ENCODE peak calls at places on chromosome 13, in eight cellular contexts. Q is neural progenitor cell, X is AG04449, J is lower lobe of right lung, L is cardiac fibroblast, Y is NB4, T is Peyer's patch, P is pancreas. U is an unnamed sample.
A peak's percentile ranks its signal among the peaks of the same experiment; 100 is the strongest.

GRCh38 chr13:52348983-52349780 is 56.8 kb downstream of the THSD1 start:
- DNase-seq in Q (no peak), J (no peak), L (peak; percentile 79), X (no peak), Y (peak; percentile 37), P (no peak), T (no peak), U (no peak)

GRCh38 chr13:107271226-107271625 is 703.3 kb upstream of the ARGLU1 start:
- DNase-seq in Q (peak; percentile 76), J (no peak), L (peak; percentile 10), T (no peak), Y (peak; percentile 46), P (no peak), X (no peak), U (no peak)

GRCh38 chr13:99931462-99931861 is 40.1 kb downstream of the ZIC5 start:
- DNase-seq in L (no peak), J (no peak), P (no peak), Q (no peak), Y (no peak), T (no peak), X (no peak), U (no peak)

GRCh38 chr13:82758056-82758455 is 1124.2 kb downstream of the SLITRK1 start:
- DNase-seq in L (peak; percentile 9), Q (peak; percentile 41), X (no peak), P (no peak), Y (peak; percentile 40), J (no peak), T (no peak), U (no peak)

GRCh38 chr13:101209206-101209893 is 207.0 kb downstream of the NALCN start:
- DNase-seq in J (no peak), P (no peak), L (no peak), T (no peak), X (no peak), Y (no peak), Q (no peak), U (no peak)

GRCh38 chr13:80835902-80836301 is 495.0 kb upstream of the SPRY2 start:
- DNase-seq in P (no peak), X (no peak), J (no peak), T (no peak), L (no peak), Q (no peak), Y (no peak), U (no peak)

GRCh38 chr13:105441406-105441805 is 1094.1 kb downstream of the EFNB2 start:
- DNase-seq in T (no peak), L (peak; percentile 31), Q (no peak), Y (no peak), P (no peak), X (no peak), J (no peak), U (no peak)

GRCh38 chr13:46516624-46517318 is 36.2 kb upstream of the LRCH1 start:
- DNase-seq in J (no peak), Y (no peak), T (no peak), L (peak; percentile 45), X (no peak), Q (peak; percentile 47), P (no peak), U (no peak)

GRCh38 chr13:111994578-111994977 is 72.4 kb upstream of the SOX1 start:
- DNase-seq in P (no peak), T (no peak), Q (no peak), L (no peak), J (no peak), Y (no peak), X (no peak), U (no peak)

GRCh38 chr13:111967572-111968201 is 99.3 kb upstream of the SOX1 start:
- DNase-seq in T (no peak), Y (no peak), Q (no peak), J (no peak), X (no peak), L (no peak), P (no peak), U (peak; percentile 73)

GRCh38 chr13:113604186-113604585 is 19.6 kb downstream of the TFDP1 start:
- DNase-seq in L (no peak), Q (no peak), P (no peak), J (no peak), X (no peak), Y (no peak), T (no peak), U (no peak)

GRCh38 chr13:30924321-30924720 is 8.1 kb upstream of the TEX26 start:
- DNase-seq in L (no peak), T (no peak), P (no peak), Q (no peak), Y (no peak), X (no peak), J (no peak), U (no peak)

GRCh38 chr13:113905018-113905417 is 41.1 kb upstream of the GAS6 start:
- DNase-seq in Q (no peak), P (no peak), J (no peak), L (no peak), T (no peak), Y (no peak), X (no peak), U (no peak)

GRCh38 chr13:88303157-88303556 is 632.0 kb downstream of the SLITRK5 start:
- DNase-seq in T (no peak), P (no peak), Q (no peak), Y (no peak), X (no peak), L (no peak), J (no peak), U (no peak)

GRCh38 chr13:100789968-100790367 is 115.4 kb upstream of the TMTC4 start:
- DNase-seq in P (no peak), X (no peak), T (no peak), L (peak; percentile 2), Y (no peak), Q (no peak), J (no peak), U (no peak)

GRCh38 chr13:107466326-107466725 is 749.0 kb downstream of the LIG4 start:
- DNase-seq in Q (no peak), Y (no peak), X (no peak), L (peak; percentile 21), T (no peak), J (no peak), P (no peak), U (no peak)

DNA sequence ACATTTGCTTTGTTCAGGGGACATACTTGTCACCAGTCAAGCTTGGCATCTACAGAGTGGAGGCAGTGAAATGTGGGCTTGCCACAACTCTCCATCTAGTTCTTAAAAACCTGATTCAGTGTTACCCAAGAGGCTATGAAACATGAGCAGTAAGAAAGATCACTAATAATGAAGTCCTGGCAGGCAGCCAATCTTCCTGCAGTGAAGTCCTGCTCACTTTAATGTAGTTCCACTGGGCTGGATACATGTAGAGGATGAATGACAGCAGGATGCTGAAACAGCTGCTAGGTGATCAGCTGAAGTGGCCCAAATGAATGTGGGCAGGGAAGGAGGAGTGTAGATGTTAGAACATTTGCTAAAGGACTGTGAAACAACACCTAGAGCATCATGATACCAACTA is 1213.1 kb downstream of the OLFM4 start:
- DNase-seq in L (no peak), X (no peak), Y (no peak), P (no peak), T (no peak), J (no peak), Q (no peak), U (no peak)
- TF ChIP-seq CTCF in L (no peak), X (no peak), Y (no peak), P (no peak), T (no peak), J (no peak), Q (no peak), U (no peak)

DNA sequence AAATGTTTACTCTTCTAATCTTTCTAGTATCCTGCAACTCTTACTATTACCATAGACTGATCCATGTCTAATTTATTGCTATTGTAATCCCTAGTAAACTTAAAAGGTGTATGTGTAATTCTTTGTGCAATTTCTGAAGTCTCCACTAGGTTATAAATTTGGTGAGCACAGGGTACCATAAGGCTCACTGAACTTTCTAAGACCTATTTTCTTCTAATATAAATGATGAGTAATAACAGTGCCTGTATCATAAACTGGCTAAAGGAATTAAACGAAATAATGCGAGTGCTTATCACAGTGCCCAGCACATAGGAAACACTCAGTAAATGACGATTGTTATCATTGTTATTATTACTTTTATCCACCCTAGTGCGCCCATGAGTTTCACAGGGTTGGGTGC is 119.1 kb downstream of the KLF12 start:
- DNase-seq in X (no peak), P (no peak), J (no peak), Y (no peak), Q (no peak), T (no peak), L (peak; percentile 41), U (no peak)
- TF ChIP-seq CTCF in X (peak; percentile 3), P (no peak), J (no peak), Y (no peak), Q (peak; percentile 41), T (no peak), L (peak; percentile 30), U (peak; percentile 21)

DNA sequence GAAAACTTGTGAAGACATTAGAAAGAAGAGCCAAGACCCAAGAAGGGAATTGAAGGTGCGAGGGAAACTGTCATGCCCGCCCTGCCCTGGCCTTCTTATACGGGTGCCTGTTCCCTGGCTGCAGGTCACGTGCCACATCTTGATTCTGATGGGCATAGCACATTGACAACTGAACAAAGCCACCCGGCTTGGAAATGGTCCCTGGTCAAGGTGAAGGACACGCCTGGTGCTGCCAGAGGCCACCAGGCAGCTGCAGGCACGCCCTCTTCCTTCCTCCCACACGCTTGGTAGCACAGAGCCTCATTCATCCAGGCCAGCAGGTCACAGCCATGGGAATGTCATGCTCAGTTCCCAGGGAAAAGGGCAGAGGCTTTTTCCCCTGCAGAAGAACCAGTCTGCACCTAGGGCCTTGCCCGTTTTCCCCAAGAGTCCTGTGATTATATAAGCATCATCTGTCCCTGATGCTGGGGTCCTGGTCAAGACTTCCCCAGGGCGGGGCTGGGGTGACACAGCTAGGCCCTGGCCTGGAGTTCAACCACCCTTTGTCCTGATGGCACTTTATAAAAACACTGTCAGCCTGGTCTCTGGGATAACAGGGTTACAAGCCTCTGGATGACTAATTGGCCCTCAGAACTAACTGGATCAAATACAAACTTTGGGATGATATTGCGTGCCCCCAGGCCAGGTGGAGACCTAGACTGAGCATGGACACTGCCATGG is 56.0 kb downstream of the CDADC1 start:
- DNase-seq in X (no peak), T (no peak), L (no peak), Q (no peak), P (peak; percentile 55), Y (no peak), J (no peak), U (peak; percentile 62)
- TF ChIP-seq CTCF in X (no peak), T (no peak), L (no peak), Q (no peak), P (no peak), Y (no peak), J (no peak), U (no peak)

DNA sequence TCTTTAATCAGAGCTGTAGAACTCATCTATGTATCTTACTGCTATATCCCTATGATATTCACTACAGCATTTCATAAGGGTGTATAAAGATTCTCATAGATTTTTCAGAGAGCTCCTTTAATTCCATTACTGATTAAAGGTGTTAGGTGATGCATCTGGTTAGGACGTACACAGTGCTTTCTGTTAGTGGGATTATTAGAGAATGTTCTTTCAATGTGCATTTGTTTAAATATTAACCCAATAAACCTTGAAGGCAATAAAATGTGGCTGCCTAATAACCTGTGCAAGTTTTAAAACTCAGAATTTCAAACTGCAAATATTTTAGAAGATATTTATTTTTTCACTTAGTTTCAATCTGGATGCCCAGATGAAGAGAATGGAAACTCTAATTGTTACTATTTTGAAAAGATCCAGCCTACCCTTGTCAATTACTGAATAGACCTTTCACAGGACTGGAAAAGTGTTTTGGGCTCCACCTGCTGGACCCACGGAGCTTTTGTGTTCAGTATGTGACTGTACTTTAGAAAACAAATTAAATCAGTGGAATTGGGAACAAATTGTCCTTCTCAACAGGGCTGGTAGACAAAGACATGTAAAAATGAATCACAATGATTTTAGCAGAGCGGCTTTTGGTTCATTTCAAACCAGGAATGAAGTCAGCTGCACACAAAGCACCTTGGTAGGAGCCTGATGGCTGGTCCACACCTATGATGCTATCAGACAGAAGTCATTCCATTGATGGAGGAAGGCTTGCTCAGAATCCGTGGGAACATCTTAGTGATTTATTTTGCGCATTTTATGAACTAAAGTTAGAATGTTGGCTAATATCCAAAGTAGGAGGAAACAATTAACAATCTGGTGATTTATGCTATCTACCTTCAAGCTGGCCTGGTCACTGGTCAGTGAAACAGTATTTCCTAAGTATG is 89.5 kb upstream of the RAP2A start:
- DNase-seq in L (peak; percentile 79), Q (peak; percentile 70), Y (peak; percentile 60), T (no peak), P (peak; percentile 36), J (peak; percentile 55), X (no peak), U (peak; percentile 67)
- TF ChIP-seq CTCF in L (peak; percentile 76), Q (peak; percentile 76), Y (peak; percentile 66), T (peak; percentile 78), P (peak; percentile 29), J (peak; percentile 70), X (peak; percentile 64), U (peak; percentile 80)

U was measured in dorsolateral prefrontal cortex.